ENCODE peak calls at places on chromosomes 3 and 15, in eight cellular contexts. One of them, this sample, is unnamed.

GRCh38 chr3:98518816-98519215 is 3.9 kb downstream of the CLDND1 start:
- DNase-seq in neural crest cell: no peak
- DNase-seq in fibroblast of the aortic adventitia: no peak
- DNase-seq in stimulated activated CD4-positive, alpha-beta T cell treated with anti-CD3 and anti-CD28 coated beads, Interleukin-1b, Interleukin-23, amount 100 ng/mL, for 1 hour: no peak
- DNase-seq in T-helper 2 cell: no peak
- DNase-seq in HS-27A: no peak
- DNase-seq in SK-N-SH: no peak
- DNase-seq in GM06990: no peak
- DNase-seq in this sample: no peak

GRCh38 chr15:61584410-61584809 is 355.3 kb upstream of the RORA start:
- DNase-seq in neural crest cell: no peak
- DNase-seq in fibroblast of the aortic adventitia: no peak
- DNase-seq in stimulated activated CD4-positive, alpha-beta T cell treated with anti-CD3 and anti-CD28 coated beads, Interleukin-1b, Interleukin-23, amount 100 ng/mL, for 1 hour: no peak
- DNase-seq in T-helper 2 cell: no peak
- DNase-seq in HS-27A: peak
- DNase-seq in SK-N-SH: no peak
- DNase-seq in GM06990: no peak
- DNase-seq in this sample: no peak

GRCh38 chr3:88150771-88151170 is 1.0 kb downstream of the C3orf38 start:
- DNase-seq in neural crest cell: no peak
- DNase-seq in fibroblast of the aortic adventitia: no peak
- DNase-seq in stimulated activated CD4-positive, alpha-beta T cell treated with anti-CD3 and anti-CD28 coated beads, Interleukin-1b, Interleukin-23, amount 100 ng/mL, for 1 hour: no peak
- DNase-seq in T-helper 2 cell: no peak
- DNase-seq in HS-27A: no peak
- DNase-seq in SK-N-SH: no peak
- DNase-seq in GM06990: peak
- DNase-seq in this sample: no peak

GRCh38 chr3:51391566-51392300 is 648 bp downstream of the RBM15B start:
- DNase-seq in neural crest cell: no peak
- DNase-seq in fibroblast of the aortic adventitia: no peak
- DNase-seq in stimulated activated CD4-positive, alpha-beta T cell treated with anti-CD3 and anti-CD28 coated beads, Interleukin-1b, Interleukin-23, amount 100 ng/mL, for 1 hour: no peak
- DNase-seq in T-helper 2 cell: peak
- DNase-seq in HS-27A: no peak
- DNase-seq in SK-N-SH: peak
- DNase-seq in GM06990: peak
- DNase-seq in this sample: no peak

GRCh38 chr3:151816091-151816604 is 2.2 kb downstream of the AADAC start:
- DNase-seq in neural crest cell: no peak
- DNase-seq in fibroblast of the aortic adventitia: peak
- DNase-seq in stimulated activated CD4-positive, alpha-beta T cell treated with anti-CD3 and anti-CD28 coated beads, Interleukin-1b, Interleukin-23, amount 100 ng/mL, for 1 hour: no peak
- DNase-seq in T-helper 2 cell: no peak
- DNase-seq in HS-27A: no peak
- DNase-seq in SK-N-SH: no peak
- DNase-seq in GM06990: no peak
- DNase-seq in this sample: peak

GRCh38 chr3:44439499-44440295 is 37.8 kb downstream of the ZNF445 start:
- DNase-seq in neural crest cell: no peak
- DNase-seq in fibroblast of the aortic adventitia: peak
- DNase-seq in stimulated activated CD4-positive, alpha-beta T cell treated with anti-CD3 and anti-CD28 coated beads, Interleukin-1b, Interleukin-23, amount 100 ng/mL, for 1 hour: peak
- DNase-seq in T-helper 2 cell: peak
- DNase-seq in HS-27A: no peak
- DNase-seq in SK-N-SH: peak
- DNase-seq in GM06990: peak
- DNase-seq in this sample: peak

GRCh38 chr3:99410789-99411311 is 227.5 kb upstream of the COL8A1 start:
- DNase-seq in neural crest cell: no peak
- DNase-seq in fibroblast of the aortic adventitia: peak
- DNase-seq in stimulated activated CD4-positive, alpha-beta T cell treated with anti-CD3 and anti-CD28 coated beads, Interleukin-1b, Interleukin-23, amount 100 ng/mL, for 1 hour: no peak
- DNase-seq in T-helper 2 cell: no peak
- DNase-seq in HS-27A: peak
- DNase-seq in SK-N-SH: no peak
- DNase-seq in GM06990: no peak
- DNase-seq in this sample: no peak

GRCh38 chr3:186639778-186640472 is at the start of gene FETUB:
- DNase-seq in neural crest cell: no peak
- DNase-seq in fibroblast of the aortic adventitia: no peak
- DNase-seq in stimulated activated CD4-positive, alpha-beta T cell treated with anti-CD3 and anti-CD28 coated beads, Interleukin-1b, Interleukin-23, amount 100 ng/mL, for 1 hour: no peak
- DNase-seq in T-helper 2 cell: no peak
- DNase-seq in HS-27A: no peak
- DNase-seq in SK-N-SH: no peak
- DNase-seq in GM06990: no peak
- DNase-seq in this sample: no peak

GRCh38 chr3:74639681-74640080 is 25.2 kb upstream of the CNTN3 start:
- DNase-seq in neural crest cell: no peak
- DNase-seq in fibroblast of the aortic adventitia: no peak
- DNase-seq in stimulated activated CD4-positive, alpha-beta T cell treated with anti-CD3 and anti-CD28 coated beads, Interleukin-1b, Interleukin-23, amount 100 ng/mL, for 1 hour: no peak
- DNase-seq in T-helper 2 cell: no peak
- DNase-seq in HS-27A: no peak
- DNase-seq in SK-N-SH: no peak
- DNase-seq in GM06990: no peak
- DNase-seq in this sample: no peak

GRCh38 chr15:73838795-73839565 is 34.4 kb upstream of the TBC1D21 start:
- DNase-seq in neural crest cell: no peak
- DNase-seq in fibroblast of the aortic adventitia: no peak
- DNase-seq in stimulated activated CD4-positive, alpha-beta T cell treated with anti-CD3 and anti-CD28 coated beads, Interleukin-1b, Interleukin-23, amount 100 ng/mL, for 1 hour: no peak
- DNase-seq in T-helper 2 cell: no peak
- DNase-seq in HS-27A: no peak
- DNase-seq in SK-N-SH: peak
- DNase-seq in GM06990: no peak
- DNase-seq in this sample: no peak

GRCh38 chr3:171393032-171393744 is 67.0 kb downstream of the TNIK start:
- DNase-seq in neural crest cell: no peak
- DNase-seq in fibroblast of the aortic adventitia: no peak
- DNase-seq in stimulated activated CD4-positive, alpha-beta T cell treated with anti-CD3 and anti-CD28 coated beads, Interleukin-1b, Interleukin-23, amount 100 ng/mL, for 1 hour: no peak
- DNase-seq in T-helper 2 cell: no peak
- DNase-seq in HS-27A: no peak
- DNase-seq in SK-N-SH: no peak
- DNase-seq in GM06990: no peak
- DNase-seq in this sample: no peak

GRCh38 chr15:52071570-52071969 is 41.0 kb downstream of the BCL2L10 start:
- DNase-seq in neural crest cell: no peak
- DNase-seq in fibroblast of the aortic adventitia: no peak
- DNase-seq in stimulated activated CD4-positive, alpha-beta T cell treated with anti-CD3 and anti-CD28 coated beads, Interleukin-1b, Interleukin-23, amount 100 ng/mL, for 1 hour: no peak
- DNase-seq in T-helper 2 cell: no peak
- DNase-seq in HS-27A: no peak
- DNase-seq in SK-N-SH: no peak
- DNase-seq in GM06990: no peak
- DNase-seq in this sample: peak

GRCh38 chr15:34126522-34126921 is 24.6 kb downstream of the PGBD4 start:
- DNase-seq in neural crest cell: no peak
- DNase-seq in fibroblast of the aortic adventitia: no peak
- DNase-seq in stimulated activated CD4-positive, alpha-beta T cell treated with anti-CD3 and anti-CD28 coated beads, Interleukin-1b, Interleukin-23, amount 100 ng/mL, for 1 hour: no peak
- DNase-seq in T-helper 2 cell: no peak
- DNase-seq in HS-27A: no peak
- DNase-seq in SK-N-SH: no peak
- DNase-seq in GM06990: no peak
- DNase-seq in this sample: no peak

GRCh38 chr3:197124713-197125112 is 95.1 kb upstream of the MELTF start:
- DNase-seq in neural crest cell: no peak
- DNase-seq in fibroblast of the aortic adventitia: no peak
- DNase-seq in stimulated activated CD4-positive, alpha-beta T cell treated with anti-CD3 and anti-CD28 coated beads, Interleukin-1b, Interleukin-23, amount 100 ng/mL, for 1 hour: no peak
- DNase-seq in T-helper 2 cell: no peak
- DNase-seq in HS-27A: no peak
- DNase-seq in SK-N-SH: no peak
- DNase-seq in GM06990: no peak
- DNase-seq in this sample: no peak

GRCh38 chr15:41115652-41116115 is 396 bp downstream of the INO80 start:
- DNase-seq in neural crest cell: no peak
- DNase-seq in fibroblast of the aortic adventitia: peak
- DNase-seq in stimulated activated CD4-positive, alpha-beta T cell treated with anti-CD3 and anti-CD28 coated beads, Interleukin-1b, Interleukin-23, amount 100 ng/mL, for 1 hour: peak
- DNase-seq in T-helper 2 cell: peak
- DNase-seq in HS-27A: peak
- DNase-seq in SK-N-SH: no peak
- DNase-seq in GM06990: peak
- DNase-seq in this sample: peak

GRCh38 chr3:41247055-41247454 is 47.8 kb downstream of the CTNNB1 start:
- DNase-seq in neural crest cell: no peak
- DNase-seq in fibroblast of the aortic adventitia: no peak
- DNase-seq in stimulated activated CD4-positive, alpha-beta T cell treated with anti-CD3 and anti-CD28 coated beads, Interleukin-1b, Interleukin-23, amount 100 ng/mL, for 1 hour: no peak
- DNase-seq in T-helper 2 cell: no peak
- DNase-seq in HS-27A: no peak
- DNase-seq in SK-N-SH: peak
- DNase-seq in GM06990: no peak
- DNase-seq in this sample: no peak

GRCh38 chr3:141875893-141876380 is 506 bp upstream of the ATP1B3 start:
- DNase-seq in neural crest cell: peak
- DNase-seq in fibroblast of the aortic adventitia: peak
- DNase-seq in stimulated activated CD4-positive, alpha-beta T cell treated with anti-CD3 and anti-CD28 coated beads, Interleukin-1b, Interleukin-23, amount 100 ng/mL, for 1 hour: no peak
- DNase-seq in T-helper 2 cell: peak
- DNase-seq in HS-27A: no peak
- DNase-seq in SK-N-SH: peak
- DNase-seq in GM06990: no peak
- DNase-seq in this sample: peak

GRCh38 chr3:197700095-197700494 is 36.6 kb downstream of the RUBCN start:
- DNase-seq in neural crest cell: no peak
- DNase-seq in fibroblast of the aortic adventitia: no peak
- DNase-seq in stimulated activated CD4-positive, alpha-beta T cell treated with anti-CD3 and anti-CD28 coated beads, Interleukin-1b, Interleukin-23, amount 100 ng/mL, for 1 hour: no peak
- DNase-seq in T-helper 2 cell: no peak
- DNase-seq in HS-27A: no peak
- DNase-seq in SK-N-SH: no peak
- DNase-seq in GM06990: no peak
- DNase-seq in this sample: no peak

GRCh38 chr3:52218454-52218853 is 7.0 kb downstream of the TLR9 start:
- DNase-seq in neural crest cell: no peak
- DNase-seq in fibroblast of the aortic adventitia: no peak
- DNase-seq in stimulated activated CD4-positive, alpha-beta T cell treated with anti-CD3 and anti-CD28 coated beads, Interleukin-1b, Interleukin-23, amount 100 ng/mL, for 1 hour: no peak
- DNase-seq in T-helper 2 cell: no peak
- DNase-seq in HS-27A: no peak
- DNase-seq in SK-N-SH: no peak
- DNase-seq in GM06990: no peak
- DNase-seq in this sample: no peak

GRCh38 chr3:134338516-134339261 is 35.6 kb downstream of the AMOTL2 start:
- DNase-seq in neural crest cell: no peak
- DNase-seq in fibroblast of the aortic adventitia: no peak
- DNase-seq in stimulated activated CD4-positive, alpha-beta T cell treated with anti-CD3 and anti-CD28 coated beads, Interleukin-1b, Interleukin-23, amount 100 ng/mL, for 1 hour: no peak
- DNase-seq in T-helper 2 cell: no peak
- DNase-seq in HS-27A: no peak
- DNase-seq in SK-N-SH: no peak
- DNase-seq in GM06990: no peak
- DNase-seq in this sample: no peak

GRCh38 chr3:129056832-129057231 is 3.7 kb upstream of the GP9 start:
- DNase-seq in neural crest cell: no peak
- DNase-seq in fibroblast of the aortic adventitia: no peak
- DNase-seq in stimulated activated CD4-positive, alpha-beta T cell treated with anti-CD3 and anti-CD28 coated beads, Interleukin-1b, Interleukin-23, amount 100 ng/mL, for 1 hour: no peak
- DNase-seq in T-helper 2 cell: no peak
- DNase-seq in HS-27A: no peak
- DNase-seq in SK-N-SH: no peak
- DNase-seq in GM06990: no peak
- DNase-seq in this sample: no peak

GRCh38 chr3:112640864-112641751 is at the start of gene CCDC80:
- DNase-seq in neural crest cell: peak
- DNase-seq in fibroblast of the aortic adventitia: peak
- DNase-seq in stimulated activated CD4-positive, alpha-beta T cell treated with anti-CD3 and anti-CD28 coated beads, Interleukin-1b, Interleukin-23, amount 100 ng/mL, for 1 hour: no peak
- DNase-seq in T-helper 2 cell: no peak
- DNase-seq in HS-27A: peak
- DNase-seq in SK-N-SH: no peak
- DNase-seq in GM06990: no peak
- DNase-seq in this sample: no peak

GRCh38 chr3:120438971-120439370 is 11.8 kb downstream of the FSTL1 start:
- DNase-seq in neural crest cell: no peak
- DNase-seq in fibroblast of the aortic adventitia: peak
- DNase-seq in stimulated activated CD4-positive, alpha-beta T cell treated with anti-CD3 and anti-CD28 coated beads, Interleukin-1b, Interleukin-23, amount 100 ng/mL, for 1 hour: no peak
- DNase-seq in T-helper 2 cell: no peak
- DNase-seq in HS-27A: no peak
- DNase-seq in SK-N-SH: no peak
- DNase-seq in GM06990: no peak
- DNase-seq in this sample: peak

GRCh38 chr15:39191871-39192281 is 389.0 kb upstream of the THBS1 start:
- DNase-seq in neural crest cell: no peak
- DNase-seq in fibroblast of the aortic adventitia: peak
- DNase-seq in stimulated activated CD4-positive, alpha-beta T cell treated with anti-CD3 and anti-CD28 coated beads, Interleukin-1b, Interleukin-23, amount 100 ng/mL, for 1 hour: no peak
- DNase-seq in T-helper 2 cell: no peak
- DNase-seq in HS-27A: peak
- DNase-seq in SK-N-SH: no peak
- DNase-seq in GM06990: no peak
- DNase-seq in this sample: no peak

GRCh38 chr3:112685435-112685834 is 44.5 kb upstream of the CCDC80 start:
- DNase-seq in neural crest cell: no peak
- DNase-seq in fibroblast of the aortic adventitia: peak
- DNase-seq in stimulated activated CD4-positive, alpha-beta T cell treated with anti-CD3 and anti-CD28 coated beads, Interleukin-1b, Interleukin-23, amount 100 ng/mL, for 1 hour: no peak
- DNase-seq in T-helper 2 cell: no peak
- DNase-seq in HS-27A: no peak
- DNase-seq in SK-N-SH: peak
- DNase-seq in GM06990: no peak
- DNase-seq in this sample: no peak

GRCh38 chr3:182913889-182914288 is 66.4 kb downstream of the DCUN1D1 start:
- DNase-seq in neural crest cell: no peak
- DNase-seq in fibroblast of the aortic adventitia: no peak
- DNase-seq in stimulated activated CD4-positive, alpha-beta T cell treated with anti-CD3 and anti-CD28 coated beads, Interleukin-1b, Interleukin-23, amount 100 ng/mL, for 1 hour: no peak
- DNase-seq in T-helper 2 cell: peak
- DNase-seq in HS-27A: no peak
- DNase-seq in SK-N-SH: no peak
- DNase-seq in GM06990: peak
- DNase-seq in this sample: no peak

GRCh38 chr3:193816656-193817311 is 223.8 kb downstream of the OPA1 start:
- DNase-seq in neural crest cell: peak
- DNase-seq in fibroblast of the aortic adventitia: peak
- DNase-seq in stimulated activated CD4-positive, alpha-beta T cell treated with anti-CD3 and anti-CD28 coated beads, Interleukin-1b, Interleukin-23, amount 100 ng/mL, for 1 hour: no peak
- DNase-seq in T-helper 2 cell: no peak
- DNase-seq in HS-27A: no peak
- DNase-seq in SK-N-SH: peak
- DNase-seq in GM06990: no peak
- DNase-seq in this sample: peak

GRCh38 chr3:67655364-67656121 is 1.1 kb upstream of the SUCLG2 start:
- DNase-seq in neural crest cell: no peak
- DNase-seq in fibroblast of the aortic adventitia: no peak
- DNase-seq in stimulated activated CD4-positive, alpha-beta T cell treated with anti-CD3 and anti-CD28 coated beads, Interleukin-1b, Interleukin-23, amount 100 ng/mL, for 1 hour: no peak
- DNase-seq in T-helper 2 cell: peak
- DNase-seq in HS-27A: no peak
- DNase-seq in SK-N-SH: no peak
- DNase-seq in GM06990: peak
- DNase-seq in this sample: peak

GRCh38 chr3:98705212-98705611 is 57.9 kb upstream of the ST3GAL6 start:
- DNase-seq in neural crest cell: no peak
- DNase-seq in fibroblast of the aortic adventitia: no peak
- DNase-seq in stimulated activated CD4-positive, alpha-beta T cell treated with anti-CD3 and anti-CD28 coated beads, Interleukin-1b, Interleukin-23, amount 100 ng/mL, for 1 hour: no peak
- DNase-seq in T-helper 2 cell: no peak
- DNase-seq in HS-27A: no peak
- DNase-seq in SK-N-SH: no peak
- DNase-seq in GM06990: no peak
- DNase-seq in this sample: no peak

GRCh38 chr15:25775317-25775912 is 87.7 kb downstream of the ATP10A start:
- DNase-seq in neural crest cell: no peak
- DNase-seq in fibroblast of the aortic adventitia: peak
- DNase-seq in stimulated activated CD4-positive, alpha-beta T cell treated with anti-CD3 and anti-CD28 coated beads, Interleukin-1b, Interleukin-23, amount 100 ng/mL, for 1 hour: no peak
- DNase-seq in T-helper 2 cell: no peak
- DNase-seq in HS-27A: no peak
- DNase-seq in SK-N-SH: no peak
- DNase-seq in GM06990: no peak
- DNase-seq in this sample: peak

GRCh38 chr15:92772061-92772460 is 116.5 kb upstream of the FAM174B start:
- DNase-seq in neural crest cell: no peak
- DNase-seq in fibroblast of the aortic adventitia: no peak
- DNase-seq in stimulated activated CD4-positive, alpha-beta T cell treated with anti-CD3 and anti-CD28 coated beads, Interleukin-1b, Interleukin-23, amount 100 ng/mL, for 1 hour: no peak
- DNase-seq in T-helper 2 cell: no peak
- DNase-seq in HS-27A: no peak
- DNase-seq in SK-N-SH: no peak
- DNase-seq in GM06990: no peak
- DNase-seq in this sample: no peak

GRCh38 chr3:16841906-16842709 is 42.6 kb upstream of the PLCL2 start:
- DNase-seq in neural crest cell: no peak
- DNase-seq in fibroblast of the aortic adventitia: no peak
- DNase-seq in stimulated activated CD4-positive, alpha-beta T cell treated with anti-CD3 and anti-CD28 coated beads, Interleukin-1b, Interleukin-23, amount 100 ng/mL, for 1 hour: peak
- DNase-seq in T-helper 2 cell: peak
- DNase-seq in HS-27A: no peak
- DNase-seq in SK-N-SH: no peak
- DNase-seq in GM06990: peak
- DNase-seq in this sample: peak

This sample was measured in left colon.